ENCODE peak calls at places on chromosomes 6 and 20, in ten cellular contexts. One of them, this sample, is unnamed.

GRCh38 chr6:133435065-133435728 is 194.0 kb downstream of the EYA4 start:
- DNase-seq in naive thymus-derived CD4-positive, alpha-beta T cell: no peak
- DNase-seq in GM23338: no peak
- DNase-seq in SIG-M5: no peak
- DNase-seq in AG08396: no peak
- DNase-seq in EL: no peak
- DNase-seq in upper lobe of right lung: no peak
- DNase-seq in fibroblast of the conjunctiva: no peak
- DNase-seq in choroid plexus epithelial cell: no peak
- DNase-seq in NCI-H1105: no peak
- DNase-seq in this sample: no peak

GRCh38 chr20:37222086-37222485 is 39.5 kb downstream of the GHRH start:
- DNase-seq in naive thymus-derived CD4-positive, alpha-beta T cell: no peak
- DNase-seq in GM23338: no peak
- DNase-seq in SIG-M5: no peak
- DNase-seq in AG08396: no peak
- DNase-seq in EL: no peak
- DNase-seq in upper lobe of right lung: no peak
- DNase-seq in fibroblast of the conjunctiva: no peak
- DNase-seq in choroid plexus epithelial cell: no peak
- DNase-seq in NCI-H1105: no peak
- DNase-seq in this sample: no peak

GRCh38 chr6:141719476-141719875 is 413.2 kb upstream of the GJE1 start:
- DNase-seq in naive thymus-derived CD4-positive, alpha-beta T cell: no peak
- DNase-seq in GM23338: no peak
- DNase-seq in SIG-M5: no peak
- DNase-seq in AG08396: no peak
- DNase-seq in EL: no peak
- DNase-seq in upper lobe of right lung: no peak
- DNase-seq in fibroblast of the conjunctiva: no peak
- DNase-seq in choroid plexus epithelial cell: no peak
- DNase-seq in NCI-H1105: no peak
- DNase-seq in this sample: no peak

GRCh38 chr6:107305391-107305790 is 154.0 kb downstream of the PDSS2 start:
- DNase-seq in naive thymus-derived CD4-positive, alpha-beta T cell: no peak
- DNase-seq in GM23338: no peak
- DNase-seq in SIG-M5: no peak
- DNase-seq in AG08396: no peak
- DNase-seq in EL: no peak
- DNase-seq in upper lobe of right lung: no peak
- DNase-seq in fibroblast of the conjunctiva: no peak
- DNase-seq in choroid plexus epithelial cell: no peak
- DNase-seq in NCI-H1105: no peak
- DNase-seq in this sample: peak; percentile 13

GRCh38 chr6:75882734-75883133 is 133.7 kb downstream of the MYO6 start:
- DNase-seq in naive thymus-derived CD4-positive, alpha-beta T cell: no peak
- DNase-seq in GM23338: no peak
- DNase-seq in SIG-M5: no peak
- DNase-seq in AG08396: peak; percentile 8
- DNase-seq in EL: peak; percentile 70
- DNase-seq in upper lobe of right lung: no peak
- DNase-seq in fibroblast of the conjunctiva: peak; percentile 39
- DNase-seq in choroid plexus epithelial cell: peak; percentile 80
- DNase-seq in NCI-H1105: no peak
- DNase-seq in this sample: peak; percentile 75

GRCh38 chr6:53916804-53917463 is 122.1 kb downstream of the LRRC1 start:
- DNase-seq in naive thymus-derived CD4-positive, alpha-beta T cell: no peak
- DNase-seq in GM23338: no peak
- DNase-seq in SIG-M5: no peak
- DNase-seq in AG08396: no peak
- DNase-seq in EL: no peak
- DNase-seq in upper lobe of right lung: no peak
- DNase-seq in fibroblast of the conjunctiva: no peak
- DNase-seq in choroid plexus epithelial cell: no peak
- DNase-seq in NCI-H1105: no peak
- DNase-seq in this sample: no peak

GRCh38 chr20:62805711-62806382 is 1.2 kb downstream of the OGFR start:
- DNase-seq in naive thymus-derived CD4-positive, alpha-beta T cell: no peak
- DNase-seq in GM23338: no peak
- DNase-seq in SIG-M5: no peak
- DNase-seq in AG08396: no peak
- DNase-seq in EL: peak; percentile 29
- DNase-seq in upper lobe of right lung: peak; percentile 84
- DNase-seq in fibroblast of the conjunctiva: no peak
- DNase-seq in choroid plexus epithelial cell: no peak
- DNase-seq in NCI-H1105: no peak
- DNase-seq in this sample: no peak

GRCh38 chr6:7016238-7016637 is 91.5 kb upstream of the RREB1 start:
- DNase-seq in naive thymus-derived CD4-positive, alpha-beta T cell: no peak
- DNase-seq in GM23338: no peak
- DNase-seq in SIG-M5: no peak
- DNase-seq in AG08396: no peak
- DNase-seq in EL: peak; percentile 9
- DNase-seq in upper lobe of right lung: no peak
- DNase-seq in fibroblast of the conjunctiva: no peak
- DNase-seq in choroid plexus epithelial cell: no peak
- DNase-seq in NCI-H1105: no peak
- DNase-seq in this sample: no peak

GRCh38 chr6:43682724-43683429 is 4.7 kb downstream of the MRPS18A start:
- DNase-seq in naive thymus-derived CD4-positive, alpha-beta T cell: no peak
- DNase-seq in GM23338: no peak
- DNase-seq in SIG-M5: no peak
- DNase-seq in AG08396: no peak
- DNase-seq in EL: no peak
- DNase-seq in upper lobe of right lung: no peak
- DNase-seq in fibroblast of the conjunctiva: no peak
- DNase-seq in choroid plexus epithelial cell: no peak
- DNase-seq in NCI-H1105: no peak
- DNase-seq in this sample: no peak

GRCh38 chr20:38748097-38748862 is at the start of gene ACTR5:
- DNase-seq in naive thymus-derived CD4-positive, alpha-beta T cell: peak; percentile 97
- DNase-seq in GM23338: peak; percentile 94
- DNase-seq in SIG-M5: peak; percentile 66
- DNase-seq in AG08396: peak; percentile 98
- DNase-seq in EL: peak; percentile 86
- DNase-seq in upper lobe of right lung: peak; percentile 98
- DNase-seq in fibroblast of the conjunctiva: peak; percentile 70
- DNase-seq in choroid plexus epithelial cell: peak; percentile 88
- DNase-seq in NCI-H1105: peak; percentile 89
- DNase-seq in this sample: peak; percentile 89

GRCh38 chr6:14638932-14639875 is 521.6 kb downstream of the CD83 start:
- DNase-seq in naive thymus-derived CD4-positive, alpha-beta T cell: no peak
- DNase-seq in GM23338: peak; percentile 36
- DNase-seq in SIG-M5: no peak
- DNase-seq in AG08396: peak; percentile 49
- DNase-seq in EL: peak; percentile 17
- DNase-seq in upper lobe of right lung: no peak
- DNase-seq in fibroblast of the conjunctiva: no peak
- DNase-seq in choroid plexus epithelial cell: peak; percentile 39
- DNase-seq in NCI-H1105: peak; percentile 72
- DNase-seq in this sample: peak; percentile 47

GRCh38 chr6:45697605-45698004 is 318.1 kb downstream of the CLIC5 start:
- DNase-seq in naive thymus-derived CD4-positive, alpha-beta T cell: no peak
- DNase-seq in GM23338: no peak
- DNase-seq in SIG-M5: peak; percentile 56
- DNase-seq in AG08396: peak; percentile 84
- DNase-seq in EL: peak; percentile 98
- DNase-seq in upper lobe of right lung: no peak
- DNase-seq in fibroblast of the conjunctiva: peak; percentile 83
- DNase-seq in choroid plexus epithelial cell: peak; percentile 96
- DNase-seq in NCI-H1105: no peak
- DNase-seq in this sample: peak; percentile 89

GRCh38 chr6:157741889-157742615 is 81.0 kb upstream of the SNX9 start:
- DNase-seq in naive thymus-derived CD4-positive, alpha-beta T cell: no peak
- DNase-seq in GM23338: no peak
- DNase-seq in SIG-M5: no peak
- DNase-seq in AG08396: no peak
- DNase-seq in EL: no peak
- DNase-seq in upper lobe of right lung: no peak
- DNase-seq in fibroblast of the conjunctiva: no peak
- DNase-seq in choroid plexus epithelial cell: peak; percentile 55
- DNase-seq in NCI-H1105: no peak
- DNase-seq in this sample: no peak